ENCODE peak calls at places on chromosomes 16 and 17, in eight cellular contexts. W is RWPE1; Q is aorta; P is H54; T is activated CD4-positive, alpha-beta T cell treated with anti-CD3 and anti-CD28 coated beads for 48 hours; Z is activated CD8-positive, alpha-beta memory T cell treated with anti-CD3 and anti-CD28 coated beads, Interleukin-2, amount 50 U/mL, for 48 hours; E is renal cortical epithelial cell; Y is NCI-H1694 treated with DMSO at 0.1 percent for 48 hours. R is an unnamed sample.

GRCh38 chr16:83779881-83780280 is 27.9 kb upstream of the HSBP1 start:
- DNase-seq in W (no peak), Q (no peak), P (no peak), T (no peak), Z (no peak), E (peak), Y (no peak), R (no peak)

GRCh38 chr17:82320956-82321927 is 3.8 kb upstream of the CD7 start:
- DNase-seq in W (no peak), Q (peak), P (no peak), T (peak), Z (peak), E (no peak), Y (peak), R (peak)

GRCh38 chr17:38748329-38749221 is at the start of gene PCGF2:
- DNase-seq in W (peak), Q (peak), P (peak), T (no peak), Z (no peak), E (peak), Y (peak), R (peak)

GRCh38 chr16:67881557-67882220 is 3.0 kb upstream of the NRN1L start:
- DNase-seq in W (no peak), Q (no peak), P (no peak), T (no peak), Z (no peak), E (no peak), Y (no peak), R (no peak)

GRCh38 chr16:261031-261691 is 14.6 kb downstream of the RGS11 start:
- DNase-seq in W (no peak), Q (no peak), P (no peak), T (no peak), Z (no peak), E (no peak), Y (peak), R (no peak)

GRCh38 chr17:82301916-82302497 is 15.4 kb downstream of the CD7 start:
- DNase-seq in W (no peak), Q (no peak), P (no peak), T (peak), Z (peak), E (no peak), Y (no peak), R (no peak)

GRCh38 chr16:49700222-49700927 is 155.5 kb downstream of the ZNF423 start:
- DNase-seq in W (no peak), Q (peak), P (no peak), T (no peak), Z (no peak), E (no peak), Y (peak), R (peak)

GRCh38 chr17:556431-556995 is 158.1 kb downstream of the VPS53 start:
- DNase-seq in W (no peak), Q (no peak), P (no peak), T (no peak), Z (no peak), E (no peak), Y (peak), R (peak)

GRCh38 chr17:2263183-2263954 is 40.2 kb downstream of the SMG6 start:
- DNase-seq in W (no peak), Q (no peak), P (no peak), T (no peak), Z (peak), E (peak), Y (no peak), R (no peak)

GRCh38 chr17:34246436-34246835 is 8.6 kb upstream of the CCL2 start:
- DNase-seq in W (no peak), Q (no peak), P (no peak), T (no peak), Z (no peak), E (no peak), Y (no peak), R (no peak)

GRCh38 chr17:71899317-71899716 is 221.5 kb upstream of the SOX9 start:
- DNase-seq in W (peak), Q (no peak), P (no peak), T (no peak), Z (no peak), E (peak), Y (no peak), R (no peak)

GRCh38 chr17:79871131-79871530 is 31.9 kb upstream of the CBX4 start:
- DNase-seq in W (no peak), Q (peak), P (no peak), T (no peak), Z (no peak), E (no peak), Y (no peak), R (no peak)

GRCh38 chr17:1058423-1059130 is 61.6 kb downstream of the TIMM22 start:
- DNase-seq in W (peak), Q (no peak), P (peak), T (peak), Z (peak), E (peak), Y (peak), R (peak)

GRCh38 chr16:11596572-11597226 is 10.0 kb upstream of the LITAF start:
- DNase-seq in W (no peak), Q (no peak), P (no peak), T (no peak), Z (no peak), E (no peak), Y (no peak), R (no peak)

GRCh38 chr17:17402558-17402957 is 74.2 kb upstream of the MED9 start:
- DNase-seq in W (no peak), Q (no peak), P (peak), T (no peak), Z (no peak), E (peak), Y (no peak), R (no peak)

GRCh38 chr17:72466199-72466598 is 345.4 kb downstream of the SOX9 start:
- DNase-seq in W (peak), Q (no peak), P (peak), T (no peak), Z (no peak), E (peak), Y (no peak), R (no peak)

GRCh38 chr17:49572806-49573420 is 2.8 kb upstream of the NXPH3 start:
- DNase-seq in W (no peak), Q (no peak), P (no peak), T (no peak), Z (no peak), E (no peak), Y (no peak), R (no peak)

GRCh38 chr16:1296688-1297412 is 12.6 kb upstream of the UBE2I start:
- DNase-seq in W (peak), Q (no peak), P (peak), T (peak), Z (no peak), E (peak), Y (no peak), R (no peak)

R was measured in neural progenitor cell.